ENCODE peak calls at places on chromosome 11, in four cellular contexts. One of them, this sample, is unnamed.

GRCh38 chr11:75497788-75498404 is 27.8 kb downstream of the GDPD5 start:
- DNase-seq in HCT116: no peak
- DNase-seq in K562: no peak
- DNase-seq in HepG2: no peak
- DNase-seq in this sample: no peak

GRCh38 chr11:15575409-15575808 is 460.7 kb downstream of the INSC start:
- DNase-seq in HCT116: no peak
- DNase-seq in K562: no peak
- DNase-seq in HepG2: no peak
- DNase-seq in this sample: no peak

GRCh38 chr11:114133548-114134329 is 74.2 kb downstream of the ZBTB16 start:
- DNase-seq in HCT116: no peak
- DNase-seq in K562: no peak
- DNase-seq in HepG2: no peak
- DNase-seq in this sample: no peak

GRCh38 chr11:67634366-67635230 is 4.9 kb upstream of the NUDT8 start:
- DNase-seq in HCT116: no peak
- DNase-seq in K562: no peak
- DNase-seq in HepG2: no peak
- DNase-seq in this sample: no peak

GRCh38 chr11:113481672-113482071 is 6.5 kb upstream of the DRD2 start:
- DNase-seq in HCT116: no peak
- DNase-seq in K562: no peak
- DNase-seq in HepG2: no peak
- DNase-seq in this sample: no peak

GRCh38 chr11:1864216-1864615 is 11.3 kb downstream of the LSP1 start:
- DNase-seq in HCT116: no peak
- DNase-seq in K562: no peak
- DNase-seq in HepG2: no peak
- DNase-seq in this sample: no peak

GRCh38 chr11:46116007-46116711 is 5.1 kb downstream of the PHF21A start:
- DNase-seq in HCT116: no peak
- DNase-seq in K562: no peak
- DNase-seq in HepG2: no peak
- DNase-seq in this sample: no peak

GRCh38 chr11:2313051-2313951 is 11.5 kb downstream of the TSPAN32 start:
- DNase-seq in HCT116: no peak
- DNase-seq in K562: peak
- DNase-seq in HepG2: no peak
- DNase-seq in this sample: no peak

GRCh38 chr11:118180300-118180703 is 3.9 kb upstream of the SCN2B start:
- DNase-seq in HCT116: peak
- DNase-seq in K562: no peak
- DNase-seq in HepG2: peak
- DNase-seq in this sample: no peak

GRCh38 chr11:2096001-2096918 is 42.9 kb downstream of the IGF2 start:
- DNase-seq in HCT116: no peak
- DNase-seq in K562: no peak
- DNase-seq in HepG2: no peak
- DNase-seq in this sample: no peak

GRCh38 chr11:62999649-63000048 is 14.9 kb upstream of the SLC22A6 start:
- DNase-seq in HCT116: no peak
- DNase-seq in K562: no peak
- DNase-seq in HepG2: no peak
- DNase-seq in this sample: no peak

GRCh38 chr11:102225689-102226562 is 91.4 kb upstream of the BIRC3 start:
- DNase-seq in HCT116: no peak
- DNase-seq in K562: no peak
- DNase-seq in HepG2: peak
- DNase-seq in this sample: no peak

GRCh38 chr11:1497600-1497999 is 11.0 kb upstream of the MOB2 start:
- DNase-seq in HCT116: no peak
- DNase-seq in K562: no peak
- DNase-seq in HepG2: no peak
- DNase-seq in this sample: no peak

GRCh38 chr11:66082936-66083698 is 13.0 kb downstream of the PACS1 start:
- DNase-seq in HCT116: no peak
- DNase-seq in K562: no peak
- DNase-seq in HepG2: peak
- DNase-seq in this sample: no peak

GRCh38 chr11:44573333-44573732 is 7.9 kb downstream of the CD82 start:
- DNase-seq in HCT116: no peak
- DNase-seq in K562: no peak
- DNase-seq in HepG2: no peak
- DNase-seq in this sample: no peak

GRCh38 chr11:73875840-73876239 is 806 bp downstream of the COA4 start:
- DNase-seq in HCT116: no peak
- DNase-seq in K562: no peak
- DNase-seq in HepG2: no peak
- DNase-seq in this sample: no peak

GRCh38 chr11:59981106-59981770 is 17.4 kb downstream of the OOSP4A start:
- DNase-seq in HCT116: no peak
- DNase-seq in K562: no peak
- DNase-seq in HepG2: no peak
- DNase-seq in this sample: no peak

GRCh38 chr11:131987703-131988102 is 617.3 kb downstream of the NTM start:
- DNase-seq in HCT116: no peak
- DNase-seq in K562: no peak
- DNase-seq in HepG2: no peak
- DNase-seq in this sample: no peak

GRCh38 chr11:131874070-131874469 is 503.7 kb downstream of the NTM start:
- DNase-seq in HCT116: no peak
- DNase-seq in K562: no peak
- DNase-seq in HepG2: no peak
- DNase-seq in this sample: no peak

GRCh38 chr11:15113381-15113780 is 1.3 kb upstream of the INSC start:
- DNase-seq in HCT116: no peak
- DNase-seq in K562: no peak
- DNase-seq in HepG2: no peak
- DNase-seq in this sample: no peak

GRCh38 chr11:67400251-67400941 is 1.3 kb downstream of the PPP1CA start:
- DNase-seq in HCT116: no peak
- DNase-seq in K562: no peak
- DNase-seq in HepG2: no peak
- DNase-seq in this sample: no peak

DNA sequence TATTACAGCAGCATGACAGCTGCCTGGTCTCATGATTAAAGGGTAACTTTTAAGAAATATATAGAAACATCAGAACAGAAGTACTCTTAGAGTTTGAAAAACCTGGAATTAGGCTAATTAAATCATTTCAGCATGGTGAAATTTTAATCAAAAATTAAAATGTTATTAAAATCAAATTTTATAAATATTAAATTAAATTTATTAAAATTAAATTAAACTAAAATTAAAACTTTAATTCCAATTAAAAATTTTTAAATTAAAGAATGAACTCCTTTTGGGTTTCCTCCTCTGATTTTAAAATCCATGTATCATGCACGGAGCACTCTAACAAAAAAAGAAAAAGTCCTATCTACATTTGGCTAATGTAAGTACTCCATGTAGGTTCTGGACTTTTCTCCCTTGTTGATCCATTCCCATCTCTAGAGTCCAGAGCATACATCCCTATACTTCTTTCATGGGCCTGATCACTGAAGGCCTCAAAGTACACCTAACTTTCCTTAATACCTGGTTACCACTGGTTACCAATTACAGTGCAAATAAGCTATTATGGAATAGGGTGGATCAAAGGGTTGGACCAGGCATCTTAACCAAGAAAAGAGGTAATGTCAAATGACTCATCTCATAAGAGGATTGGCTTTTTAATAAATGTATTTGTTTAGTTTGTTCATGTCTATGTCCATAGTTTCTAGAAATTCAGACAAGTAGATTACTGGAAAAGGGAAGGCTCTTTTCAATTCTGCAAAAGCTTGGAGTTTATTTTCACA is 48.4 kb upstream of the MUC15 start:
- DNase-seq in HCT116: no peak
- DNase-seq in K562: no peak
- DNase-seq in HepG2: no peak
- DNase-seq in this sample: no peak
- TF ChIP-seq TCF7L2 in HCT116: no peak
- TF ChIP-seq TCF7L2 in K562: no peak
- TF ChIP-seq TCF7L2 in HepG2: no peak
- TF ChIP-seq TCF7L2 in this sample: no peak

GRCh38 chr11:128603003-128603715 is 15.8 kb upstream of the ETS1 start:
- DNase-seq in HCT116: no peak
- DNase-seq in K562: no peak
- DNase-seq in HepG2: no peak
- DNase-seq in this sample: no peak

GRCh38 chr11:128607819-128608218 is 20.5 kb upstream of the ETS1 start:
- DNase-seq in HCT116: no peak
- DNase-seq in K562: no peak
- DNase-seq in HepG2: no peak
- DNase-seq in this sample: no peak

GRCh38 chr11:128603752-128604472 is 16.6 kb upstream of the ETS1 start:
- DNase-seq in HCT116: no peak
- DNase-seq in K562: no peak
- DNase-seq in HepG2: no peak
- DNase-seq in this sample: no peak

GRCh38 chr11:128608732-128609131 is 21.4 kb upstream of the ETS1 start:
- DNase-seq in HCT116: no peak
- DNase-seq in K562: no peak
- DNase-seq in HepG2: no peak
- DNase-seq in this sample: no peak

GRCh38 chr11:128604723-128605122 is 17.4 kb upstream of the ETS1 start:
- DNase-seq in HCT116: no peak
- DNase-seq in K562: no peak
- DNase-seq in HepG2: no peak
- DNase-seq in this sample: no peak
- TF ChIP-seq POLR2AphosphoS5 in HCT116: no peak
- TF ChIP-seq POLR2AphosphoS5 in K562: no peak
- TF ChIP-seq POLR2AphosphoS5 in HepG2: no peak
- TF ChIP-seq POLR2AphosphoS5 in this sample: no peak

GRCh38 chr11:18010977-18011586 is 1.8 kb downstream of the SERGEF start:
- DNase-seq in HCT116: no peak
- DNase-seq in K562: no peak
- DNase-seq in HepG2: peak
- DNase-seq in this sample: no peak
- TF ChIP-seq TCF7L2 in HCT116: no peak
- TF ChIP-seq TCF7L2 in K562: no peak
- TF ChIP-seq TCF7L2 in HepG2: no peak
- TF ChIP-seq TCF7L2 in this sample: no peak

GRCh38 chr11:120611576-120611975 is 100.0 kb downstream of the GRIK4 start:
- DNase-seq in HCT116: no peak
- DNase-seq in K562: no peak
- DNase-seq in HepG2: no peak
- DNase-seq in this sample: no peak

GRCh38 chr11:120610101-120610500 is 98.6 kb downstream of the GRIK4 start:
- DNase-seq in HCT116: no peak
- DNase-seq in K562: no peak
- DNase-seq in HepG2: no peak
- DNase-seq in this sample: no peak

GRCh38 chr11:120608760-120609211 is 97.2 kb downstream of the GRIK4 start:
- DNase-seq in HCT116: no peak
- DNase-seq in K562: no peak
- DNase-seq in HepG2: no peak
- DNase-seq in this sample: no peak

GRCh38 chr11:120612363-120613263 is 101.1 kb downstream of the GRIK4 start:
- DNase-seq in HCT116: no peak
- DNase-seq in K562: no peak
- DNase-seq in HepG2: peak
- DNase-seq in this sample: no peak

GRCh38 chr11:120613264-120614226 is 102.0 kb downstream of the GRIK4 start:
- DNase-seq in HCT116: no peak
- DNase-seq in K562: no peak
- DNase-seq in HepG2: no peak
- DNase-seq in this sample: no peak
- TF ChIP-seq POLR2AphosphoS5 in HCT116: no peak
- TF ChIP-seq POLR2AphosphoS5 in K562: no peak
- TF ChIP-seq POLR2AphosphoS5 in HepG2: no peak
- TF ChIP-seq POLR2AphosphoS5 in this sample: no peak

GRCh38 chr11:91173701-91174100 is 950.9 kb upstream of the CHORDC1 start:
- DNase-seq in HCT116: no peak
- DNase-seq in K562: no peak
- DNase-seq in HepG2: no peak
- DNase-seq in this sample: no peak
- TF ChIP-seq TCF7L2 in HCT116: no peak
- TF ChIP-seq TCF7L2 in K562: no peak
- TF ChIP-seq TCF7L2 in HepG2: no peak
- TF ChIP-seq TCF7L2 in this sample: no peak

GRCh38 chr11:76771446-76772099 is 11.6 kb upstream of the TSKU start:
- DNase-seq in HCT116: no peak
- DNase-seq in K562: no peak
- DNase-seq in HepG2: no peak
- DNase-seq in this sample: no peak
- TF ChIP-seq POLR2AphosphoS5 in HCT116: no peak
- TF ChIP-seq POLR2AphosphoS5 in K562: no peak
- TF ChIP-seq POLR2AphosphoS5 in HepG2: no peak
- TF ChIP-seq POLR2AphosphoS5 in this sample: no peak

This sample was measured in Panc1.